ENCODE peak calls at places on chromosome 4, in ten cellular contexts. X, B, J, N, R, D, G, H, W and Q are unnamed samples.

GRCh38 chr4:116092961-116093360 is 979.5 kb upstream of the NDST4 start:
- DNase-seq in X (no peak), B (no peak), J (peak), N (no peak), R (no peak), D (no peak), G (no peak), H (no peak), W (no peak), Q (no peak)

GRCh38 chr4:87060957-87061356 is 126.1 kb downstream of the AFF1 start:
- DNase-seq in X (no peak), B (no peak), J (peak), N (no peak), R (peak), D (peak), G (no peak), H (peak), W (no peak), Q (no peak)

GRCh38 chr4:4259484-4260100 is 11.6 kb upstream of the TMEM128 start:
- DNase-seq in X (no peak), B (no peak), J (no peak), N (no peak), R (no peak), D (no peak), G (no peak), H (peak), W (no peak), Q (no peak)

GRCh38 chr4:5933996-5934831 is 41.3 kb upstream of the CRMP1 start:
- DNase-seq in X (no peak), B (no peak), J (no peak), N (no peak), R (no peak), D (no peak), G (no peak), H (no peak), W (no peak), Q (no peak)

GRCh38 chr4:25552580-25553271 is 102.9 kb upstream of the SLC34A2 start:
- DNase-seq in X (no peak), B (no peak), J (no peak), N (no peak), R (no peak), D (no peak), G (no peak), H (no peak), W (no peak), Q (no peak)

GRCh38 chr4:26075588-26075987 is 161.6 kb downstream of the SMIM20 start:
- DNase-seq in X (no peak), B (no peak), J (no peak), N (no peak), R (no peak), D (no peak), G (no peak), H (peak), W (no peak), Q (no peak)

GRCh38 chr4:139659735-139660424 is 5.7 kb upstream of the MGST2 start:
- DNase-seq in X (no peak), B (no peak), J (no peak), N (no peak), R (no peak), D (no peak), G (no peak), H (no peak), W (no peak), Q (no peak)

GRCh38 chr4:140116442-140117104 is 37.4 kb downstream of the MAML3 start:
- DNase-seq in X (no peak), B (no peak), J (no peak), N (no peak), R (no peak), D (peak), G (no peak), H (no peak), W (no peak), Q (no peak)

GRCh38 chr4:126916626-126917140 is 716.1 kb upstream of the INTU start:
- DNase-seq in X (no peak), B (no peak), J (no peak), N (peak), R (peak), D (peak), G (no peak), H (peak), W (no peak), Q (no peak)

GRCh38 chr4:14916554-14917304 is 85.6 kb upstream of the CPEB2 start:
- DNase-seq in X (peak), B (no peak), J (no peak), N (peak), R (peak), D (peak), G (no peak), H (peak), W (no peak), Q (no peak)

GRCh38 chr4:22253431-22253830 is 262.4 kb downstream of the ADGRA3 start:
- DNase-seq in X (no peak), B (no peak), J (no peak), N (no peak), R (no peak), D (no peak), G (no peak), H (no peak), W (no peak), Q (no peak)

GRCh38 chr4:171169396-171169795 is 643.8 kb upstream of the GALNTL6 start:
- DNase-seq in X (no peak), B (no peak), J (no peak), N (no peak), R (no peak), D (no peak), G (no peak), H (no peak), W (no peak), Q (no peak)

GRCh38 chr4:139606600-139607301 is 50.7 kb upstream of the SETD7 start:
- DNase-seq in X (no peak), B (peak), J (no peak), N (no peak), R (peak), D (peak), G (no peak), H (peak), W (no peak), Q (no peak)

GRCh38 chr4:174912919-174913543 is 5.1 kb upstream of the ADAM29 start:
- DNase-seq in X (no peak), B (no peak), J (no peak), N (no peak), R (no peak), D (no peak), G (no peak), H (no peak), W (no peak), Q (no peak)

GRCh38 chr4:24643774-24644520 is 59.6 kb upstream of the DHX15 start:
- DNase-seq in X (no peak), B (no peak), J (no peak), N (no peak), R (peak), D (peak), G (no peak), H (peak), W (no peak), Q (peak)

GRCh38 chr4:3283916-3284315 is 8.9 kb upstream of the RGS12 start:
- DNase-seq in X (no peak), B (no peak), J (no peak), N (no peak), R (no peak), D (no peak), G (peak), H (no peak), W (no peak), Q (peak)

GRCh38 chr4:39814403-39815185 is 116.7 kb downstream of the UBE2K start:
- DNase-seq in X (no peak), B (no peak), J (no peak), N (no peak), R (peak), D (peak), G (no peak), H (peak), W (no peak), Q (no peak)

GRCh38 chr4:159224412-159224811 is 121.5 kb downstream of the RAPGEF2 start:
- DNase-seq in X (no peak), B (no peak), J (no peak), N (no peak), R (no peak), D (no peak), G (no peak), H (no peak), W (no peak), Q (no peak)

GRCh38 chr4:52376107-52376704 is 282.9 kb downstream of the USP46 start:
- DNase-seq in X (no peak), B (peak), J (no peak), N (no peak), R (peak), D (peak), G (no peak), H (peak), W (no peak), Q (no peak)

GRCh38 chr4:155809835-155810234 is 51.0 kb downstream of the GUCY1B1 start:
- DNase-seq in X (no peak), B (peak), J (peak), N (no peak), R (peak), D (peak), G (no peak), H (peak), W (no peak), Q (no peak)

GRCh38 chr4:53151489-53151788 is 214.4 kb downstream of the SCFD2 start:
- DNase-seq in X (no peak), B (no peak), J (no peak), N (no peak), R (no peak), D (no peak), G (no peak), H (no peak), W (no peak), Q (no peak)

GRCh38 chr4:86130160-86130933 is 229.5 kb downstream of the MAPK10 start:
- DNase-seq in X (no peak), B (no peak), J (no peak), N (no peak), R (no peak), D (no peak), G (no peak), H (no peak), W (no peak), Q (no peak)

GRCh38 chr4:37648084-37648817 is 37.9 kb downstream of the RELL1 start:
- DNase-seq in X (peak), B (no peak), J (peak), N (peak), R (peak), D (peak), G (no peak), H (peak), W (no peak), Q (no peak)

GRCh38 chr4:82017680-82018079 is 356.1 kb downstream of the HNRNPD start:
- DNase-seq in X (no peak), B (peak), J (no peak), N (no peak), R (peak), D (peak), G (no peak), H (peak), W (no peak), Q (no peak)

GRCh38 chr4:15947684-15948083 is 9.1 kb upstream of the FGFBP1 start:
- DNase-seq in X (no peak), B (no peak), J (no peak), N (no peak), R (no peak), D (no peak), G (no peak), H (no peak), W (no peak), Q (no peak)

GRCh38 chr4:8474856-8475255 is 34.3 kb downstream of the TRMT44 start:
- DNase-seq in X (no peak), B (no peak), J (no peak), N (no peak), R (no peak), D (no peak), G (no peak), H (no peak), W (no peak), Q (no peak)

GRCh38 chr4:20825493-20825892 is 125.2 kb downstream of the PACRGL start:
- DNase-seq in X (no peak), B (no peak), J (no peak), N (no peak), R (no peak), D (no peak), G (no peak), H (no peak), W (no peak), Q (no peak)

GRCh38 chr4:66640216-66640615 is 905.1 kb downstream of the CENPC start:
- DNase-seq in X (no peak), B (no peak), J (no peak), N (no peak), R (no peak), D (no peak), G (no peak), H (no peak), W (no peak), Q (no peak)

GRCh38 chr4:41476310-41476709 is 61.6 kb upstream of the LIMCH1 start:
- DNase-seq in X (no peak), B (no peak), J (no peak), N (no peak), R (no peak), D (no peak), G (no peak), H (no peak), W (no peak), Q (no peak)

GRCh38 chr4:153465145-153465544 is 1.0 kb upstream of the TMEM131L start:
- DNase-seq in X (no peak), B (no peak), J (no peak), N (no peak), R (peak), D (peak), G (no peak), H (no peak), W (no peak), Q (no peak)

GRCh38 chr4:173448103-173448502 is 49.2 kb upstream of the SCRG1 start:
- DNase-seq in X (peak), B (no peak), J (no peak), N (peak), R (peak), D (peak), G (no peak), H (peak), W (no peak), Q (no peak)

GRCh38 chr4:8058031-8058479 is 100.6 kb downstream of the ABLIM2 start:
- DNase-seq in X (no peak), B (no peak), J (no peak), N (no peak), R (no peak), D (no peak), G (no peak), H (no peak), W (no peak), Q (no peak)

GRCh38 chr4:26525751-26526150 is 35.5 kb upstream of the CCKAR start:
- DNase-seq in X (no peak), B (no peak), J (no peak), N (no peak), R (no peak), D (peak), G (no peak), H (peak), W (no peak), Q (no peak)

GRCh38 chr4:109473824-109474223 is 40.2 kb downstream of the SEC24B start:
- DNase-seq in X (no peak), B (no peak), J (no peak), N (no peak), R (no peak), D (no peak), G (no peak), H (no peak), W (no peak), Q (no peak)

GRCh38 chr4:125681240-125681639 is 366.5 kb downstream of the FAT4 start:
- DNase-seq in X (no peak), B (no peak), J (no peak), N (no peak), R (peak), D (no peak), G (no peak), H (no peak), W (no peak), Q (no peak)

GRCh38 chr4:61750810-61751209 is 550.7 kb downstream of the ADGRL3 start:
- DNase-seq in X (no peak), B (no peak), J (no peak), N (no peak), R (no peak), D (no peak), G (no peak), H (no peak), W (no peak), Q (no peak)

GRCh38 chr4:148067307-148067916 is 335.5 kb downstream of the ARHGAP10 start:
- DNase-seq in X (no peak), B (no peak), J (no peak), N (no peak), R (no peak), D (no peak), G (no peak), H (no peak), W (no peak), Q (no peak)

GRCh38 chr4:78325244-78326187 is 226.1 kb upstream of the ANXA3 start:
- DNase-seq in X (no peak), B (no peak), J (peak), N (no peak), R (no peak), D (no peak), G (no peak), H (no peak), W (no peak), Q (no peak)

DNA sequence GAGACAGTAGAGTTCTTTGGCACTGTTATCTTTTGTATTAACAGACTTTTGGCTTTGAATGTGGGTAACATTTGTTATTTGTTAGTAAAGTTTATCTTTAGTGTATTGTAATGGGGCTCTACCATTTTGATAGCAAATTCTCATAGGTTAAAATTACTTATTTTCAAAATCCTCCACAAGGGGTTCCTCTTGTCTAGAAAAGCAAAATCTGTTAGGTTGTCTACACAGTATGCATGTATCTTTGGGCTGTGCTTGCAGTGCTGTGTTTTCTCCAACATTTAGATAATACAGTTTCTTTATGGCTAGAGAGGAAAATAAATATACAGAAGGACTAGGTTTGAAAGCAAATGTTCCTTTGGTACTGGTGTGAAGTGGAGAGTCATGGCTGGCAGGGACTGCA is 40.2 kb downstream of the POLR2B start:
- DNase-seq in X (no peak), B (no peak), J (no peak), N (no peak), R (peak), D (peak), G (no peak), H (peak), W (no peak), Q (no peak)
- TF ChIP-seq CTCF in X (peak), B (no peak), J (peak), N (no peak), R (peak), D (no peak), G (no peak), H (no peak), W (no peak), Q (peak)

GRCh38 chr4:122759639-122760310 is 27.3 kb downstream of the BBS12 start:
- DNase-seq in X (no peak), B (no peak), J (no peak), N (no peak), R (peak), D (peak), G (no peak), H (peak), W (no peak), Q (no peak)
- TF ChIP-seq CTCF in X (no peak), B (peak), J (peak), N (no peak), R (peak), D (peak), G (peak), H (peak), W (no peak), Q (peak)

DNA sequence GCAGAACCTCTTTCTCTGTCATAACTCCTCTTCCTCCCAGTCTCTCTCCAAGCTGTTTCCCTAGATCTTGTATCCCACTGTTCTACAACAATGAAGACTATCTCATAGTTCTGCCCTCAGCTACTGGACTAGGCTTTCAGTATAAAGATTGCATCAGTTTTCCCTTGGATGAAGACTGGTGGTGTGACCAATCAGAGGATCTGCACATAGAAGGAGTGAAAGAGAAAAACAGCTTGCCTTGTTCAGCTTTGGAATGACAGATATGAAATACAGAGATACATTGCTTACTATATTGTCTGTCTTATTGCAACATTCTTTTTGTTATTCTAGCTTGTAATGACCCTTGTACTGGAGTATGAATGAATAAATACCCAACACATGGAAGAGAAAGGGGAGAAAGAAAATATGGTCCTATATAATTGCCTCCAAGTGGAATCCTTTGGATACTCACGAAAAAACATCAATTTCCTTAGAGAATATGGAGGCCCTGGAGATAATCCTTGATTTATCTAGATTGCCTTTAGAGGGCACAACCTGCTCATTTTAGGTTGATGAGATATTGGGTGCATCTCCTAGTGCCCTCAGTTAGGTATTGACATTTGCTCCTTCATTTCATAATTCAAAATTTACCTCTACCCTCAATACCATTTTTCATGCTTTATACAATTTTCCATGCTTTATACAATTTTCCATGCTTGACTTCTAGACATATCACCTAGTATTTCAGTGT is 395.8 kb downstream of the NAF1 start:
- DNase-seq in X (no peak), B (no peak), J (no peak), N (no peak), R (no peak), D (peak), G (no peak), H (no peak), W (no peak), Q (no peak)
- TF ChIP-seq CTCF in X (no peak), B (no peak), J (no peak), N (no peak), R (no peak), D (no peak), G (no peak), H (no peak), W (no peak), Q (no peak)

GRCh38 chr4:99938243-99938753 is 8.1 kb downstream of the DNAJB14 start:
- DNase-seq in X (no peak), B (no peak), J (no peak), N (no peak), R (no peak), D (no peak), G (no peak), H (no peak), W (no peak), Q (no peak)
- TF ChIP-seq CTCF in X (no peak), B (no peak), J (no peak), N (no peak), R (no peak), D (no peak), G (no peak), H (no peak), W (no peak), Q (no peak)

GRCh38 chr4:73259552-73260140 is 1.0 kb upstream of the ANKRD17 start:
- DNase-seq in X (no peak), B (no peak), J (no peak), N (no peak), R (no peak), D (peak), G (no peak), H (peak), W (no peak), Q (no peak)

GRCh38 chr4:73257242-73257994 is 1.2 kb downstream of the ANKRD17 start:
- DNase-seq in X (peak), B (peak), J (peak), N (peak), R (peak), D (peak), G (peak), H (peak), W (peak), Q (peak)

GRCh38 chr4:73258668-73259551 is at the start of gene ANKRD17:
- DNase-seq in X (peak), B (peak), J (peak), N (peak), R (peak), D (peak), G (peak), H (peak), W (peak), Q (peak)

GRCh38 chr4:73257995-73258667 is 467 bp downstream of the ANKRD17 start:
- DNase-seq in X (no peak), B (peak), J (peak), N (peak), R (peak), D (peak), G (no peak), H (peak), W (no peak), Q (no peak)
- TF ChIP-seq CTCF in X (peak), B (peak), J (peak), N (no peak), R (no peak), D (peak), G (no peak), H (no peak), W (peak), Q (peak)

GRCh38 chr4:32775049-32775448 is 2054.9 kb downstream of the PCDH7 start:
- DNase-seq in X (no peak), B (no peak), J (peak), N (no peak), R (peak), D (peak), G (no peak), H (peak), W (no peak), Q (no peak)
- TF ChIP-seq CTCF in X (no peak), B (peak), J (peak), N (no peak), R (peak), D (no peak), G (no peak), H (peak), W (no peak), Q (peak)